ENCODE peak calls at places on chromosomes 13 and 19, in six cellular contexts. U, P, O, V, W and J are unnamed samples.

GRCh38 chr19:29371766-29372415 is 153.9 kb upstream of the VSTM2B start:
- DNase-seq in W (no peak), P (no peak), O (no peak), V (no peak), U (no peak), J (no peak)

GRCh38 chr13:94595006-94595942 is 678 bp downstream of the TGDS start:
- DNase-seq in W (peak), P (no peak), U (no peak), O (peak), V (peak), J (peak)

GRCh38 chr19:16702123-16702522 is 17.5 kb upstream of the NWD1 start:
- DNase-seq in O (peak), P (no peak), V (no peak), W (no peak), U (no peak), J (no peak)

GRCh38 chr13:97261254-97262015 is 39.3 kb downstream of the MBNL2 start:
- DNase-seq in W (no peak), P (no peak), O (no peak), U (no peak), V (no peak), J (no peak)

GRCh38 chr19:49801966-49802661 is 11.0 kb downstream of the FUZ start:
- DNase-seq in O (peak), P (no peak), U (no peak), W (no peak), V (no peak), J (peak)

GRCh38 chr19:19418548-19419260 is 13.2 kb downstream of the GATAD2A start:
- DNase-seq in V (no peak), P (no peak), O (no peak), W (no peak), U (no peak), J (no peak)

GRCh38 chr19:7450243-7451223 is 38.3 kb downstream of the PEX11G start:
- DNase-seq in O (peak), W (peak), P (no peak), V (peak), U (no peak), J (no peak)

GRCh38 chr19:3343619-3344502 is 22.5 kb upstream of the NFIC start:
- DNase-seq in V (peak), U (no peak), O (peak), P (peak), W (peak), J (peak)

GRCh38 chr13:105159794-105160193 is 1375.7 kb downstream of the EFNB2 start:
- DNase-seq in W (no peak), U (no peak), P (no peak), V (no peak), O (no peak), J (peak)

GRCh38 chr19:45128109-45128508 is 32.7 kb downstream of the NKPD1 start:
- DNase-seq in W (no peak), O (no peak), V (no peak), P (no peak), U (no peak), J (peak)

GRCh38 chr13:40116008-40116407 is 460.5 kb downstream of the COG6 start:
- DNase-seq in V (peak), W (no peak), U (no peak), P (peak), O (peak), J (peak)

GRCh38 chr19:12705654-12706331 is 9.4 kb upstream of the FBXW9 start:
- DNase-seq in O (no peak), U (no peak), P (no peak), V (no peak), W (no peak), J (no peak)

GRCh38 chr13:74290324-74290773 is 156.1 kb upstream of the KLF12 start:
- DNase-seq in U (no peak), V (peak), P (no peak), O (peak), W (peak), J (peak)

GRCh38 chr19:12786149-12786870 is 5.0 kb upstream of the JUNB start:
- DNase-seq in O (no peak), W (no peak), P (no peak), V (peak), U (peak), J (no peak)

GRCh38 chr13:109287553-109287952 is 498.8 kb downstream of the IRS2 start:
- DNase-seq in P (no peak), O (no peak), U (no peak), W (no peak), V (no peak), J (no peak)